ENCODE peak calls at places on chromosome 5, in six cellular contexts. F is cardiac fibroblast, T is gastrocnemius medialis, M is stomach, A is HFFc6, S is choroid plexus epithelial cell. Y is an unnamed sample.

GRCh38 chr5:53250151-53250550 is 140.6 kb upstream of the MOCS2 start:
- DNase-seq in M (no peak), A (no peak), F (no peak), T (no peak), S (no peak), Y (no peak)

GRCh38 chr5:130063603-130064002 is 159.3 kb downstream of the CHSY3 start:
- DNase-seq in S (no peak), T (no peak), F (no peak), M (no peak), A (no peak), Y (no peak)

GRCh38 chr5:89425062-89425461 is 542.1 kb upstream of the MEF2C start:
- DNase-seq in T (no peak), S (no peak), M (no peak), A (no peak), F (no peak), Y (no peak)

GRCh38 chr5:54902817-54903473 is 82.4 kb downstream of the ESM1 start:
- DNase-seq in T (no peak), M (no peak), A (peak), F (peak), S (peak), Y (no peak)

GRCh38 chr5:111187079-111187478 is 37.1 kb upstream of the CAMK4 start:
- DNase-seq in F (no peak), A (no peak), T (no peak), S (no peak), M (no peak), Y (no peak)

GRCh38 chr5:155052532-155052931 is 39.0 kb downstream of the KIF4B start:
- DNase-seq in M (no peak), S (no peak), F (no peak), T (no peak), A (no peak), Y (no peak)

GRCh38 chr5:80068775-80069174 is 33.6 kb downstream of the THBS4 start:
- DNase-seq in F (no peak), T (no peak), S (no peak), M (no peak), A (no peak), Y (no peak)

GRCh38 chr5:59104400-59105117 is 521.7 kb downstream of the RAB3C start:
- DNase-seq in S (peak), M (no peak), A (no peak), F (peak), T (no peak), Y (no peak)

GRCh38 chr5:42848545-42848944 is 36.9 kb upstream of the SELENOP start:
- DNase-seq in S (no peak), F (no peak), A (no peak), T (no peak), M (no peak), Y (no peak)

DNA sequence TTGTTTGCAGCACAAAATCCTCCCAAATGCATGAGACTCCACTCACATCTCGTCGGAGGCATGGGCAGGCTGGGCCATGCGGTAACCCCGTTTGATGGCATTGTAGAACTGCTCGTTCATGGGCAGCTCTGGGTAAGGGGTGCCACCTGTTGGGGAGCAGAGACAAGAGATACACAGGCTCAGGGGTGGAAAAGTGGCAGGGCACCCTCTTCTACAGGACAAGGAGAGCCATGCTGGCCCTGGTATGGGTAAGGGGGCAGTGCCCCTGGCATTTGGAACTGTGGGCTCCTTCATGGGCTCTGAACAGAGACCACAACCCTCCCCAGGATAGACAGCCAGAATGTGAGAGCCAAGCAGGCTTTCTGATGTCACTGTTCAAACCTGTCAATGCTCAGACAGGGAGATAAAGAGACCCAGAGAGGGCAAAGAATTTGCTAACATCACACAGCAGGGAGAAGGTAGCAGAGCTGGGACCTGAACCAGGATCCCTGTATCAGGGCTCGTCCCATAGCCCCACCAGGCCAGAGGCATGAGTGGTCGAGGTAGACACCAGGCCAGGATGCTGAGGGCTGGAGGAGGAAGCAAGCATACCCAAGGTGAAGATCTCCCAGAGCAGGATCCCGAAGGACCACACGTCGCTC is 33.2 kb upstream of the CSF1R start:
- DNase-seq in A (no peak), T (no peak), M (no peak), S (peak), F (no peak), Y (no peak)
- TF ChIP-seq CTCF in A (peak), T (no peak), M (no peak), S (no peak), F (no peak), Y (no peak)

GRCh38 chr5:127934791-127935256 is 148.7 kb upstream of the SLC12A2 start:
- DNase-seq in S (peak), F (peak), T (no peak), M (peak), A (peak), Y (no peak)

GRCh38 chr5:127928053-127928452 is 155.5 kb upstream of the SLC12A2 start:
- DNase-seq in S (no peak), M (no peak), F (no peak), A (no peak), T (no peak), Y (no peak)

GRCh38 chr5:127930311-127930710 is 153.3 kb upstream of the SLC12A2 start:
- DNase-seq in F (peak), A (peak), M (peak), T (no peak), S (peak), Y (no peak)

GRCh38 chr5:127933348-127933747 is 150.2 kb upstream of the SLC12A2 start:
- DNase-seq in A (no peak), F (no peak), T (no peak), M (no peak), S (no peak), Y (no peak)

DNA sequence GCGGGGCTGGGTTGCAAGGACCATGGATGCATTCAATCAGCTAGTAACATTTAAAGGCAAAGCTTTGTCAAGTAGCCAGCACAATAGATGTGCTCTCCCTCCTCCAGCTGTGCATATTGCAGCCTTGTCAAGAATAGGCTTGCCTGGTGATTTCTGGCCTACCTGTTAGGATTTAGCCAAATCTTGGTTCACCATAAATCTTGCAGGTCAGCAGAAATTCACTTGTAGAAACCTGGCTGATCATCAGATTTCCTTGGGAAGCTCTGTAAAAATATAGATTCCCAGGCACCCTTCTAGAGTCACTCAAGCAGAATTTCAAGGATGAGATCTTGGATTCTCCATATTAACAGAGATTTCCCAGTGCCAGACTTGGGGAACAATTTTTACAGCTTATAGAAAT is 152.2 kb upstream of the SLC12A2 start:
- DNase-seq in A (no peak), T (no peak), M (no peak), F (no peak), S (no peak), Y (no peak)
- TF ChIP-seq CTCF in A (no peak), T (no peak), M (no peak), F (no peak), S (no peak), Y (no peak)

GRCh38 chr5:173594061-173594460 is 22.4 kb downstream of the BOD1 start:
- DNase-seq in T (no peak), S (no peak), A (peak), F (peak), M (no peak), Y (no peak)

GRCh38 chr5:173595826-173596225 is 20.6 kb downstream of the BOD1 start:
- DNase-seq in F (no peak), T (no peak), S (no peak), A (no peak), M (no peak), Y (no peak)

GRCh38 chr5:173591300-173591622 is 25.2 kb downstream of the BOD1 start:
- DNase-seq in M (no peak), F (no peak), S (no peak), T (no peak), A (no peak), Y (no peak)

GRCh38 chr5:173590436-173591299 is 25.8 kb downstream of the BOD1 start:
- DNase-seq in F (no peak), T (no peak), A (no peak), S (no peak), M (no peak), Y (no peak)

GRCh38 chr5:173592050-173592669 is 24.3 kb downstream of the BOD1 start:
- DNase-seq in S (peak), F (peak), T (no peak), M (no peak), A (no peak), Y (no peak)
- TF ChIP-seq CTCF in S (peak), F (peak), T (peak), M (no peak), A (peak), Y (peak)

GRCh38 chr5:1008451-1009358 is at the start of gene NKD2:
- DNase-seq in M (peak), T (no peak), F (no peak), A (no peak), S (no peak), Y (peak)
- TF ChIP-seq CTCF in M (no peak), T (peak), F (no peak), A (peak), S (no peak), Y (peak)

DNA sequence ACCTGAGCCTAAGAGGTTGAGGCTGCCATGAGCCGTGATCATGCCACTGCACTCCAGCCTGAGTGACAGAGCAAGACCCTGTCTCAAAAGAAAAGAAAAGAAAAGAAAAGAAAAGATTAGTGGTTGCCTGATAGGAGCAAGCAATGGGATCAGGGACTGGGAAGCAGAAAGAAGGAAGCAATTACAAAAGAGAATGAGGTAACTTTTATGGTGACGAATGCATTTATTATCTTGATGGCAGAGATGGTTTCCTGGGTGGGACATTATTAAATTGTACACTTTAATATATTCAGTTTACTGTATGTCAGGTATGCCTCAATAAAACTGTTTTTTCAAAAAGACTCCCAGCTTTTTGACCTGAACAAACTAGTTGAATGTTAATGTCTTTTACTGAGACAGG is 7.5 kb upstream of the PFDN1 start:
- DNase-seq in F (peak), A (no peak), M (no peak), T (no peak), S (no peak), Y (no peak)
- TF ChIP-seq CTCF in F (no peak), A (no peak), M (no peak), T (no peak), S (no peak), Y (no peak)

GRCh38 chr5:66969963-66970362 is 226.6 kb downstream of the CD180 start:
- DNase-seq in M (no peak), S (no peak), A (no peak), F (no peak), T (no peak), Y (no peak)

GRCh38 chr5:66967102-66967501 is 229.5 kb downstream of the CD180 start:
- DNase-seq in M (no peak), T (no peak), F (peak), S (peak), A (peak), Y (no peak)

GRCh38 chr5:66967826-66968262 is 228.8 kb downstream of the CD180 start:
- DNase-seq in A (peak), F (no peak), T (no peak), S (no peak), M (peak), Y (no peak)

GRCh38 chr5:66963559-66963971 is 233.0 kb downstream of the CD180 start:
- DNase-seq in M (no peak), S (peak), F (peak), T (no peak), A (peak), Y (no peak)

GRCh38 chr5:66966439-66966838 is 230.2 kb downstream of the CD180 start:
- DNase-seq in S (no peak), M (no peak), A (no peak), F (no peak), T (no peak), Y (no peak)
- TF ChIP-seq CTCF in S (no peak), M (no peak), A (no peak), F (no peak), T (no peak), Y (no peak)

GRCh38 chr5:160545832-160546231 is 124.2 kb downstream of the PTTG1 start:
- DNase-seq in A (no peak), S (no peak), M (no peak), T (no peak), F (no peak), Y (no peak)
- TF ChIP-seq CTCF in A (no peak), S (no peak), M (no peak), T (no peak), F (no peak), Y (no peak)

GRCh38 chr5:90437663-90438062 is 28.1 kb upstream of the CETN3 start:
- DNase-seq in F (no peak), T (no peak), M (no peak), A (no peak), S (no peak), Y (no peak)

GRCh38 chr5:90438100-90438499 is 28.5 kb upstream of the CETN3 start:
- DNase-seq in M (no peak), F (no peak), T (no peak), S (peak), A (no peak), Y (no peak)

GRCh38 chr5:90434116-90434714 is 24.7 kb upstream of the CETN3 start:
- DNase-seq in M (peak), F (peak), A (peak), T (no peak), S (peak), Y (no peak)
- TF ChIP-seq CTCF in M (no peak), F (peak), A (peak), T (peak), S (peak), Y (peak)

GRCh38 chr5:82470185-82470584 is 192.0 kb upstream of the RPS23 start:
- DNase-seq in A (no peak), M (no peak), S (peak), F (peak), T (no peak), Y (no peak)

GRCh38 chr5:82465235-82465634 is 187.1 kb upstream of the RPS23 start:
- DNase-seq in M (no peak), S (peak), T (no peak), F (no peak), A (no peak), Y (no peak)

DNA sequence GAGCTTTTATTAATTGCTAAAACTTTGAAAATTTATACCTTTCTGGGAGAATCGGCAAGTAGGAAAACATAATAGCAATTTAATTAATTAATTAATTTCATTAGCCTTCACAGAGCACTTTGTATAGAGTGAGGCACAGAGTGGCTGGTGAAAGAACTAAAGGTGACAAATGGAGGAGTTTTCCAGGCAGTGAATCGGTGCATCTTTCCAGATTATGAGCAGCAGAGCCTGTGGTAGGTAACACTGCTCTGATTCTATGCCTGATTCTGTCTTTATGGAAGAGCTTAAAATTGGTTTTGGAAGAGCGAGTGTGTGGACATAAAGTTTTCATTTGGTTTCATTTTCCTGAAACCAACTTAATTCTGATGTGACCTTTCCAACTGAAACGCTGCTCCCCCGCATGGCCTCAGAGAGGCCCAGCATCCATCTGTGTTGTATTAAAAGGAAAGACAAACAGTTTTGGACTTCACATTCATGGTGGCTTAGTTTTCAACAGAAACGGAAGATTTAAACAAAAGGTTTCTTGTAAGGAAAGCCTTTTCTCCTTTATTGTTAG is 188.9 kb upstream of the RPS23 start:
- DNase-seq in F (peak), S (peak), M (no peak), T (no peak), A (peak), Y (peak)
- TF ChIP-seq CTCF in F (peak), S (peak), M (no peak), T (no peak), A (peak), Y (peak)

GRCh38 chr5:77064040-77064439 is 23.0 kb downstream of the ZBED3 start:
- DNase-seq in M (no peak), S (no peak), T (no peak), A (no peak), F (no peak), Y (no peak)
- TF ChIP-seq CTCF in M (no peak), S (peak), T (no peak), A (peak), F (no peak), Y (no peak)